ENCODE peak calls at places on chromosome 15, in five cellular contexts. E is AG10803, N is AG04449, A is H9, U is DND-41. X is an unnamed sample.

GRCh38 chr15:68653795-68654194 is 75.0 kb downstream of the CORO2B start:
- DNase-seq in E (no peak), N (no peak), U (no peak), A (no peak), X (no peak)

GRCh38 chr15:79513916-79514315 is 81.8 kb downstream of the MINAR1 start:
- DNase-seq in A (no peak), N (no peak), E (no peak), U (no peak), X (no peak)

GRCh38 chr15:67863442-67863987 is 23.7 kb upstream of the RNU6-1 start:
- DNase-seq in E (peak; percentile 68), U (peak; percentile 77), N (no peak), A (peak; percentile 87), X (peak; percentile 84)

GRCh38 chr15:57618325-57618724 is 26.6 kb downstream of the MYZAP start:
- DNase-seq in A (no peak), E (no peak), U (no peak), N (no peak), X (no peak)

GRCh38 chr15:90225504-90226234 is 8.1 kb downstream of the CIB1 start:
- DNase-seq in A (no peak), E (no peak), U (no peak), N (no peak), X (no peak)

GRCh38 chr15:86558252-86558651 is 478.6 kb downstream of the AGBL1 start:
- DNase-seq in N (no peak), A (no peak), E (no peak), U (no peak), X (no peak)

GRCh38 chr15:58588096-58588495 is 156.3 kb downstream of the LIPC start:
- DNase-seq in E (no peak), U (no peak), N (no peak), A (no peak), X (no peak)

GRCh38 chr15:25451501-25451900 is 12.7 kb upstream of the UBE3A start:
- DNase-seq in U (no peak), N (no peak), A (no peak), E (no peak), X (no peak)

GRCh38 chr15:75565062-75565970 is 13.8 kb downstream of the PTPN9 start:
- DNase-seq in N (no peak), A (no peak), E (peak; percentile 46), U (no peak), X (no peak)

GRCh38 chr15:80194186-80194585 is 41.4 kb downstream of the FAH start:
- DNase-seq in U (no peak), N (no peak), E (no peak), A (no peak), X (no peak)

GRCh38 chr15:80978685-80979084 is 10.9 kb downstream of the MESD start:
- DNase-seq in A (no peak), E (no peak), N (no peak), U (no peak), X (no peak)

GRCh38 chr15:41989573-41990242 is 17.4 kb upstream of the EHD4 start:
- DNase-seq in N (no peak), U (peak; percentile 77), A (peak; percentile 93), E (peak; percentile 64), X (peak; percentile 97)

GRCh38 chr15:38623744-38624143 is 59.1 kb upstream of the RASGRP1 start:
- DNase-seq in U (no peak), E (peak; percentile 8), A (no peak), N (no peak), X (no peak)

GRCh38 chr15:27043770-27044169 is 72.8 kb downstream of the GABRG3 start:
- DNase-seq in U (no peak), A (no peak), E (no peak), N (no peak), X (no peak)

GRCh38 chr15:95503640-95504225 is 826.8 kb upstream of the NR2F2 start:
- DNase-seq in N (no peak), U (no peak), A (no peak), E (no peak), X (no peak)
- TF ChIP-seq CTCF in N (no peak), U (no peak), A (no peak), E (no peak), X (no peak)

GRCh38 chr15:29695486-29696167 is 126.6 kb downstream of the TJP1 start:
- DNase-seq in U (no peak), E (no peak), A (no peak), N (no peak), X (no peak)
- TF ChIP-seq CTCF in U (peak; percentile 29), E (no peak), A (peak; percentile 54), N (no peak), X (no peak)

GRCh38 chr15:93019971-93020370 is 69.0 kb downstream of the RGMA start:
- DNase-seq in U (no peak), N (no peak), E (no peak), A (no peak), X (no peak)

GRCh38 chr15:93020976-93021772 is 67.8 kb downstream of the RGMA start:
- DNase-seq in E (no peak), N (no peak), U (no peak), A (no peak), X (no peak)

GRCh38 chr15:93019091-93019490 is 69.9 kb downstream of the RGMA start:
- DNase-seq in E (no peak), N (no peak), A (no peak), U (no peak), X (no peak)

GRCh38 chr15:93017521-93017920 is 71.5 kb downstream of the RGMA start:
- DNase-seq in A (no peak), E (peak; percentile 72), N (no peak), U (no peak), X (no peak)

DNA sequence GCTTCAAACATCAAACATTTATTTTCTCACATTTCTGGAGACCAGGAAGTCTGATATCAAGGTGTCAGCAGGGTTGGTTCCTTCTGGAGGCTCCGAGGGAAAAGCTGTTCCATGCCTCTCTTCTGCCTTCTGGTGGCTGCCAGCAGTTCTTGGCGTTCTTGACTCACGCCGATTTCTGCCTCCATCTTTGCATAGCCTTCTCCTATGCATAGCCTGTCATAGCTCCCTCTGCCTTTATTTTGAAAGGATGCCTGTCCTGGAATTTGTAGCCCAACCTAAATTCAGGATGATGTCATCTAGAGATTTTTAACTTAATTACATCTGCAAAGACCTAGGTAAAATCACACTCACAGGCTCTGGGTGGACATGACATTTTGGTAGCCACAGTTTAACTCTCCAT is 70.4 kb downstream of the RGMA start:
- DNase-seq in N (no peak), E (no peak), U (no peak), A (no peak), X (no peak)
- TF ChIP-seq CTCF in N (no peak), E (peak; percentile 32), U (peak; percentile 22), A (peak; percentile 52), X (no peak)

GRCh38 chr15:70584838-70585706 is 178.3 kb downstream of the UACA start:
- DNase-seq in E (peak; percentile 24), A (peak; percentile 83), N (no peak), U (no peak), X (peak; percentile 84)
- TF ChIP-seq CTCF in E (peak; percentile 3), A (peak; percentile 84), N (peak; percentile 58), U (no peak), X (peak; percentile 81)

DNA sequence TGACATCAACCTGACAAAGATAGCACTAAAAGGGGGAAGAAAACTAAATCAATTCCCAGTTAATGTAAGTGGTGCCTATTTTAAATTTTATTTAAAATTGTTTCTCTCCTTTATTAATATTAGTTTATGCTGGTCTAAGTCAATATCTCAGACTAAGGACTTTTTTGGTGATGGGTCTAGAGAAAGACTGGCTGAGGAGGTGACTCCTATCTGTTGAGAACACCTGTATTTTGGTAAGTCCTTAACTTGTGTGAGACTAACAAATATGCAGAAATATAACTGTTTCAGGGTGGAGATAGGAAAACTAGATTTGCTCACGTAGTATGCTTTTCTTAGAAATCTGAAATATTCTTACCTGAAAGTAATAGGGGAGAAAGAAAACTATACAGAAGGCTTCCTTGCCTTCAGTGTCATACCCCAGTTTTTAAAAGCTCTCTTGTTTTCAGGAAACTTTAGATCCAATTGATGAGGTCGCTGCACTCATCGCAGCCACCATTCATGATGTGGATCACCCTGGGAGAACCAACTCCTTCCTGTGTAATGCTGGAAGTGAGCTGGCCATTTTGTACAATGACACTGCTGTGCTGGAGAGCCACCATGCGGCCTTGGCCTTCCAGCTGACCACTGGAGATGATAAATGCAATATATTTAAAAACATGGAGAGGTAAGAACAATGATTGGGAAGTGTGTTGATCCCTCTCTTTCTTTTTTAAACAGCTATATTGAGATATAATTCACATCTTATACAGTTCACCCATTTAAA is 138.9 kb downstream of the PDE8A start:
- DNase-seq in N (no peak), A (no peak), E (no peak), U (no peak), X (no peak)
- TF ChIP-seq CTCF in N (no peak), A (no peak), E (no peak), U (no peak), X (no peak)

GRCh38 chr15:95603802-95604201 is 726.7 kb upstream of the NR2F2 start:
- DNase-seq in U (no peak), E (peak; percentile 45), A (no peak), N (no peak), X (no peak)

GRCh38 chr15:95601525-95601924 is 729.0 kb upstream of the NR2F2 start:
- DNase-seq in A (no peak), E (no peak), U (no peak), N (no peak), X (no peak)

GRCh38 chr15:95598456-95598855 is 732.0 kb upstream of the NR2F2 start:
- DNase-seq in U (no peak), E (no peak), N (no peak), A (no peak), X (no peak)

GRCh38 chr15:95600884-95601283 is 729.6 kb upstream of the NR2F2 start:
- DNase-seq in U (no peak), N (no peak), E (no peak), A (no peak), X (no peak)

GRCh38 chr15:95600367-95600766 is 730.1 kb upstream of the NR2F2 start:
- DNase-seq in N (no peak), A (no peak), E (no peak), U (no peak), X (no peak)
- TF ChIP-seq CTCF in N (no peak), A (no peak), E (no peak), U (no peak), X (no peak)

GRCh38 chr15:50740955-50741354 is 24.6 kb downstream of the SPPL2A start:
- DNase-seq in A (no peak), E (no peak), U (no peak), N (no peak), X (no peak)

GRCh38 chr15:50750227-50750597 is 15.3 kb downstream of the SPPL2A start:
- DNase-seq in A (no peak), N (no peak), U (no peak), E (no peak), X (no peak)

DNA sequence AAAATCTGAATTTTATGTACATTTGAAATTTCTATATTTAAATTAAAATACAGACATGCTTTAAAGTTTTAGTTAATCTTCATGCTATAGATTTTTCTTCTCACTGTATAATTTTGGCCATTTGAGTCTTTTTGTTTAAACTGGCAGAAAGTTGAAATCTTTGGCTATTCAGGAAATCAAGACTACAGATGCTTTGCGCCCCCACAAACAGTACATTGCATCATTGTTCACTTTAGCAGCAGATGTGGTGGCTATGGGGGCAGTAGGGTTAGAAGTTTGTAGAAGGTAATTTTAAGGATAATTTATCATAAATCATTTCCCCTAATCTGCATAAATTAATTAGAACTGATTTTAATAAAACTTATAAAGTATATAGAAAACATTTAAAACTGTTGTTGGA is 20.9 kb downstream of the SPPL2A start:
- DNase-seq in N (no peak), E (peak; percentile 14), U (no peak), A (no peak), X (no peak)
- TF ChIP-seq CTCF in N (no peak), E (no peak), U (no peak), A (no peak), X (no peak)